ENCODE peak calls at places on chromosomes 13 and 19, in six cellular contexts. F is AG09309, H is fibroblast of pulmonary artery, D is fibroblast of lung, R is Caco-2, J is heart right ventricle. U is an unnamed sample.

GRCh38 chr13:103926118-103926517 is 859.9 kb upstream of the SLC10A2 start:
- DNase-seq in F (no peak), H (no peak), D (no peak), R (no peak), J (no peak), U (no peak)

GRCh38 chr19:2627855-2628254 is 74.6 kb downstream of the GNG7 start:
- DNase-seq in F (no peak), H (no peak), D (peak; percentile 67), R (no peak), J (no peak), U (no peak)

GRCh38 chr13:101307181-101307701 is 109.1 kb downstream of the NALCN start:
- DNase-seq in F (peak; percentile 75), H (peak; percentile 64), D (peak; percentile 100), R (no peak), J (no peak), U (no peak)

GRCh38 chr19:39270091-39270871 is 2.1 kb downstream of the IFNL2 start:
- DNase-seq in F (no peak), H (peak; percentile 10), D (no peak), R (no peak), J (no peak), U (no peak)

GRCh38 chr19:40954573-40954972 is 36.5 kb upstream of the CYP2B6 start:
- DNase-seq in F (no peak), H (peak; percentile 7), D (peak; percentile 2), R (no peak), J (no peak), U (no peak)

GRCh38 chr13:68168448-68168847 is 938.3 kb upstream of the PCDH9 start:
- DNase-seq in F (no peak), H (peak; percentile 5), D (peak; percentile 39), R (no peak), J (no peak), U (no peak)

GRCh38 chr13:44063881-44064280 is 184.2 kb downstream of the LACC1 start:
- DNase-seq in F (no peak), H (no peak), D (no peak), R (no peak), J (no peak), U (no peak)

GRCh38 chr19:58182577-58182988 is 278 bp upstream of the ZNF274 start:
- DNase-seq in F (peak; percentile 59), H (no peak), D (no peak), R (no peak), J (peak; percentile 89), U (peak; percentile 96)

GRCh38 chr13:113220141-113220598 is 10.8 kb downstream of the CUL4A start:
- DNase-seq in F (no peak), H (no peak), D (no peak), R (no peak), J (peak; percentile 47), U (no peak)

GRCh38 chr19:51904331-51905165 is at the start of gene ZNF649:
- DNase-seq in F (peak; percentile 43), H (peak; percentile 88), D (peak; percentile 82), R (peak; percentile 80), J (peak; percentile 85), U (peak; percentile 86)

GRCh38 chr13:108629353-108629752 is at the start of gene MYO16:
- DNase-seq in F (no peak), H (no peak), D (no peak), R (no peak), J (no peak), U (no peak)

GRCh38 chr13:111177081-111177711 is 62.1 kb downstream of the ARHGEF7 start:
- DNase-seq in F (no peak), H (peak; percentile 90), D (peak; percentile 86), R (no peak), J (peak; percentile 64), U (no peak)

GRCh38 chr19:48596679-48597465 is 9.7 kb upstream of the SPACA4 start:
- DNase-seq in F (no peak), H (no peak), D (no peak), R (no peak), J (no peak), U (peak; percentile 74)

GRCh38 chr19:4807188-4807587 is 15.7 kb downstream of the FEM1A start:
- DNase-seq in F (no peak), H (no peak), D (no peak), R (no peak), J (no peak), U (no peak)

GRCh38 chr19:41219924-41220567 is 1.0 kb downstream of the AXL start:
- DNase-seq in F (no peak), H (peak; percentile 64), D (peak; percentile 72), R (no peak), J (peak; percentile 67), U (no peak)

GRCh38 chr19:4066682-4067395 is at the start of gene ZBTB7A:
- DNase-seq in F (no peak), H (peak; percentile 73), D (peak; percentile 61), R (peak; percentile 84), J (peak; percentile 84), U (peak; percentile 80)

GRCh38 chr13:52450012-52450792 is at the start of gene VPS36:
- DNase-seq in F (peak; percentile 57), H (peak; percentile 95), D (peak; percentile 87), R (peak; percentile 93), J (peak; percentile 98), U (peak; percentile 93)

GRCh38 chr13:92806215-92806614 is 420.4 kb upstream of the GPC6 start:
- DNase-seq in F (no peak), H (peak; percentile 10), D (peak; percentile 26), R (no peak), J (no peak), U (no peak)

GRCh38 chr19:3360494-3361383 is 5.6 kb upstream of the NFIC start:
- DNase-seq in F (no peak), H (no peak), D (peak; percentile 51), R (no peak), J (peak; percentile 84), U (peak; percentile 88)

GRCh38 chr13:82330499-82330898 is 1551.8 kb downstream of the SLITRK1 start:
- DNase-seq in F (no peak), H (peak; percentile 44), D (no peak), R (no peak), J (no peak), U (peak; percentile 3)

GRCh38 chr13:31213681-31214289 is 14.0 kb downstream of the B3GLCT start:
- DNase-seq in F (no peak), H (no peak), D (peak; percentile 27), R (no peak), J (no peak), U (no peak)

GRCh38 chr13:95677564-95678386 is 836 bp downstream of the DNAJC3 start:
- DNase-seq in F (no peak), H (peak; percentile 25), D (peak; percentile 39), R (no peak), J (no peak), U (no peak)

GRCh38 chr13:102401305-102401704 is 543 bp downstream of the FGF14 start:
- DNase-seq in F (no peak), H (no peak), D (no peak), R (no peak), J (no peak), U (peak; percentile 31)

GRCh38 chr13:102402292-102402691 is 444 bp upstream of the FGF14 start:
- DNase-seq in F (no peak), H (peak; percentile 10), D (peak; percentile 48), R (no peak), J (peak; percentile 11), U (peak; percentile 46)

GRCh38 chr13:102400619-102401125 is 1.2 kb downstream of the FGF14 start:
- DNase-seq in F (no peak), H (no peak), D (peak; percentile 11), R (no peak), J (peak; percentile 27), U (no peak)

GRCh38 chr13:102401755-102402154 is at the start of gene FGF14:
- DNase-seq in F (no peak), H (no peak), D (no peak), R (no peak), J (no peak), U (no peak)

GRCh38 chr13:102399791-102400618 is 1.8 kb downstream of the FGF14 start:
- DNase-seq in F (no peak), H (no peak), D (no peak), R (no peak), J (peak; percentile 23), U (peak; percentile 39)
- TF ChIP-seq CTCF in F (peak; percentile 9), H (no peak), D (peak; percentile 10), R (no peak), J (no peak), U (no peak)

GRCh38 chr13:75762967-75763366 is 126.8 kb downstream of the LMO7 start:
- DNase-seq in F (no peak), H (no peak), D (no peak), R (no peak), J (no peak), U (no peak)

GRCh38 chr13:75761373-75761772 is 125.2 kb downstream of the LMO7 start:
- DNase-seq in F (no peak), H (peak; percentile 31), D (no peak), R (no peak), J (no peak), U (no peak)

GRCh38 chr13:75759531-75759930 is 123.4 kb downstream of the LMO7 start:
- DNase-seq in F (no peak), H (no peak), D (no peak), R (no peak), J (no peak), U (no peak)

GRCh38 chr13:75762066-75762937 is 126.2 kb downstream of the LMO7 start:
- DNase-seq in F (no peak), H (no peak), D (no peak), R (no peak), J (no peak), U (peak; percentile 25)

DNA sequence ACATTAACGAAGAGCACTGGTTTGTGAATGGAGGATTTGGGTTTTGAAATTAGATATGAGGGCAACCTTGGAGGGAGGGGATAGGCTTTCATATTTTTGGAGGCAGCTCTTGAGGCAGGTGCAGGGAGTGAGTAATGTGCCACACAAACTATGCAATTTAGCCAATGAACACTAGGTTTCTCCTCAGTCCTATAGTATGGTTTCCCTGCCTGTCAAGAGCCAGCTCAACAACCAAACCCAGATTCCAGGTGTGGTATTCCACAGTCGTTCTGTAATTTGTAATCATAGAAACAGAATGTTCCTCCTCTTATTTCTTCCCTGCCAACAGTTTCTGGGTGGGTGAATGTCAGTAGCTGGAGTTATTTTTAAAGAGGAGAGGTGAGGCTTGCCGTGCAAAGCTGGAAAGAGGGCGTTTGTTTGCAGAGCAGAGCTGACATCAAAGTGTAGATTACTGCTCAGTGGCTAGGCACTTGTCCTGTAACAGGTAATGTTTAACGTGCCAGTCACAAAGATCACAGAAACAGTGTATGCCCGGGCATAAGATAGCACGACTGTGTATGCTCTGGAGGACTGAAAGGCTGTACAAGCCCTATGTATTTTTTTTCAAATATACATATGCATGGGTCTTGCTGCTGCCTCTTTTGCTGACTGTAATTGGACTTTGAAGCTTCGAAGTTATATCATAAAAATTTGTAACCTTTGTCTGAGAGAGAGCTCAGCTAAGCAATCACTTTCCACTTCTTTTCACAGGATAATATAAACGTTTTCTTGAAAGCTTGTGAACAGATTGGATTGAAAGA is 124.3 kb downstream of the LMO7 start:
- DNase-seq in F (no peak), H (no peak), D (peak; percentile 26), R (peak; percentile 92), J (no peak), U (peak; percentile 12)
- TF ChIP-seq CTCF in F (no peak), H (no peak), D (no peak), R (peak; percentile 15), J (no peak), U (no peak)

GRCh38 chr19:43699506-43700367 is 16.1 kb upstream of the IRGC start:
- DNase-seq in F (no peak), H (peak; percentile 40), D (peak; percentile 52), R (no peak), J (peak; percentile 34), U (no peak)
- TF ChIP-seq CTCF in F (peak; percentile 17), H (no peak), D (no peak), R (no peak), J (peak; percentile 16), U (no peak)

GRCh38 chr19:43723588-43723987 is 7.7 kb downstream of the IRGC start:
- DNase-seq in F (no peak), H (peak; percentile 27), D (no peak), R (no peak), J (no peak), U (no peak)
- TF ChIP-seq CTCF in F (peak; percentile 44), H (peak; percentile 42), D (peak; percentile 16), R (peak; percentile 9), J (peak; percentile 49), U (peak; percentile 15)

U was measured in GM13976.